ENCODE peak calls at places on chromosome 22, in five cellular contexts. One of them, this sample, is unnamed.
A peak's percentile ranks its signal among the peaks of the same experiment; 100 is the strongest.

GRCh38 chr22:26558246-26558895 is 31.6 kb downstream of the TPST2 start:
- DNase-seq in stimulated activated CD4-positive, alpha-beta T cell treated with anti-CD3 and anti-CD28 coated beads, Interleukin-15, amount 100 ng/mL, for 48 hours: no peak
- DNase-seq in GM23248: peak; percentile 34
- DNase-seq in Ammon's horn: no peak
- DNase-seq in A549: no peak
- DNase-seq in this sample: no peak

GRCh38 chr22:39236321-39237275 is 8.2 kb downstream of the PDGFB start:
- DNase-seq in stimulated activated CD4-positive, alpha-beta T cell treated with anti-CD3 and anti-CD28 coated beads, Interleukin-15, amount 100 ng/mL, for 48 hours: no peak
- DNase-seq in GM23248: no peak
- DNase-seq in Ammon's horn: no peak
- DNase-seq in A549: no peak
- DNase-seq in this sample: peak; percentile 45

GRCh38 chr22:26753125-26753862 is 95.9 kb downstream of the MIAT start:
- DNase-seq in GM23248: peak; percentile 8
- DNase-seq in A549: no peak
- DNase-seq in stimulated activated CD4-positive, alpha-beta T cell treated with anti-CD3 and anti-CD28 coated beads, Interleukin-15, amount 100 ng/mL, for 48 hours: no peak
- DNase-seq in Ammon's horn: no peak
- DNase-seq in this sample: no peak

GRCh38 chr22:44193537-44193896 is 12.8 kb downstream of the PARVG start:
- DNase-seq in stimulated activated CD4-positive, alpha-beta T cell treated with anti-CD3 and anti-CD28 coated beads, Interleukin-15, amount 100 ng/mL, for 48 hours: no peak
- DNase-seq in A549: no peak
- DNase-seq in GM23248: no peak
- DNase-seq in Ammon's horn: no peak
- DNase-seq in this sample: no peak

GRCh38 chr22:40128989-40129388 is 48.7 kb upstream of the TNRC6B start:
- DNase-seq in GM23248: no peak
- DNase-seq in Ammon's horn: no peak
- DNase-seq in A549: no peak
- DNase-seq in stimulated activated CD4-positive, alpha-beta T cell treated with anti-CD3 and anti-CD28 coated beads, Interleukin-15, amount 100 ng/mL, for 48 hours: no peak
- DNase-seq in this sample: peak; percentile 13

GRCh38 chr22:47369020-47369419 is 606.6 kb downstream of the TBC1D22A start:
- DNase-seq in stimulated activated CD4-positive, alpha-beta T cell treated with anti-CD3 and anti-CD28 coated beads, Interleukin-15, amount 100 ng/mL, for 48 hours: no peak
- DNase-seq in A549: no peak
- DNase-seq in GM23248: no peak
- DNase-seq in Ammon's horn: no peak
- DNase-seq in this sample: no peak

GRCh38 chr22:45019861-45020655 is 10.3 kb upstream of the PHF21B start:
- DNase-seq in Ammon's horn: no peak
- DNase-seq in stimulated activated CD4-positive, alpha-beta T cell treated with anti-CD3 and anti-CD28 coated beads, Interleukin-15, amount 100 ng/mL, for 48 hours: no peak
- DNase-seq in GM23248: no peak
- DNase-seq in A549: no peak
- DNase-seq in this sample: no peak

GRCh38 chr22:47192106-47192650 is 429.7 kb downstream of the TBC1D22A start:
- DNase-seq in stimulated activated CD4-positive, alpha-beta T cell treated with anti-CD3 and anti-CD28 coated beads, Interleukin-15, amount 100 ng/mL, for 48 hours: no peak
- DNase-seq in A549: no peak
- DNase-seq in Ammon's horn: peak; percentile 16
- DNase-seq in GM23248: no peak
- DNase-seq in this sample: no peak